ENCODE peak calls at places on chromosomes 16 and 17, in four cellular contexts. B is HT1080, A is BE2C, E is GM18507. S is an unnamed sample.

GRCh38 chr16:82085380-82085779 is 50.3 kb downstream of the HSD17B2 start:
- DNase-seq in B (no peak), E (no peak), A (no peak), S (no peak)

GRCh38 chr16:30445408-30446202 is at the start of gene SEPHS2:
- DNase-seq in A (peak), B (peak), E (peak), S (peak)

GRCh38 chr17:78921437-78921971 is 3.7 kb downstream of the TIMP2 start:
- DNase-seq in A (peak), E (no peak), B (no peak), S (no peak)

GRCh38 chr16:77679901-77680300 is 42.4 kb upstream of the NUDT7 start:
- DNase-seq in E (no peak), A (no peak), B (peak), S (peak)

GRCh38 chr16:89023621-89024511 is 46.9 kb upstream of the CBFA2T3 start:
- DNase-seq in B (no peak), E (no peak), A (peak), S (no peak)

GRCh38 chr17:14575349-14575966 is 274.6 kb downstream of the HS3ST3B1 start:
- DNase-seq in B (no peak), E (no peak), A (no peak), S (peak)

GRCh38 chr17:12927541-12928425 is 90.0 kb downstream of the ELAC2 start:
- DNase-seq in E (no peak), A (no peak), B (no peak), S (no peak)

GRCh38 chr17:50865060-50865867 is 890 bp downstream of the TOB1 start:
- DNase-seq in A (peak), E (no peak), B (peak), S (peak)

GRCh38 chr17:40679523-40679907 is 14.5 kb upstream of the KRT222 start:
- DNase-seq in A (no peak), B (no peak), E (no peak), S (no peak)

GRCh38 chr16:67936876-67937605 is 391 bp upstream of the PSMB10 start:
- DNase-seq in E (peak), B (no peak), A (no peak), S (no peak)

GRCh38 chr17:57453841-57454240 is 197.5 kb downstream of the MSI2 start:
- DNase-seq in E (no peak), A (no peak), B (no peak), S (no peak)

GRCh38 chr17:42438600-42439567 is 15.8 kb upstream of the CAVIN1 start:
- DNase-seq in B (no peak), E (no peak), A (peak), S (peak)

GRCh38 chr16:87895641-87896141 is 26.4 kb upstream of the SLC7A5 start:
- DNase-seq in E (peak), A (no peak), B (peak), S (peak)

GRCh38 chr16:54216268-54217187 is 70.1 kb downstream of the IRX3 start:
- DNase-seq in E (no peak), A (no peak), B (no peak), S (no peak)

GRCh38 chr17:77193653-77194052 is 52.9 kb downstream of the SEC14L1 start:
- DNase-seq in E (no peak), B (no peak), A (no peak), S (no peak)

GRCh38 chr17:37106049-37106448 is 157.3 kb downstream of the AATF start:
- DNase-seq in A (no peak), B (no peak), E (no peak), S (no peak)

GRCh38 chr17:44086364-44087311 is 16.1 kb downstream of the G6PC3 start:
- DNase-seq in B (peak), E (no peak), A (peak), S (peak)

GRCh38 chr17:1882836-1883235 is 53.0 kb downstream of the RPA1 start:
- DNase-seq in E (no peak), B (no peak), A (peak), S (peak)

GRCh38 chr17:43608313-43608712 is 53.4 kb downstream of the MEOX1 start:
- DNase-seq in B (peak), E (no peak), A (no peak), S (peak)

GRCh38 chr17:66302761-66303626 is 581 bp downstream of the PRKCA start:
- DNase-seq in B (peak), A (peak), E (no peak), S (peak)

GRCh38 chr16:49414651-49415050 is 41.0 kb downstream of the C16orf78 start:
- DNase-seq in E (no peak), B (no peak), A (no peak), S (no peak)